ENCODE peak calls at places on chromosomes 2 and 18, in six cellular contexts. X is NCI-H524; D is GM10248; H is C1 segment of cervical spinal cord; S is activated CD4-positive, alpha-beta memory T cell treated with anti-CD3 and anti-CD28 coated beads, Interleukin-2, amount 10 ng/mL, durations not matched to agents 7 days and 5 days; R is CD8-positive, alpha-beta T cell. E is an unnamed sample.

GRCh38 chr2:85135066-85135914 is 2.1 kb downstream of the TCF7L1 start:
- DNase-seq in D (no peak), X (peak; percentile 35), S (no peak), H (peak; percentile 7), R (no peak), E (no peak)

GRCh38 chr2:46776687-46777327 is 138.8 kb downstream of the MCFD2 start:
- DNase-seq in H (no peak), R (peak; percentile 49), D (peak; percentile 68), X (peak; percentile 63), S (peak; percentile 52), E (peak; percentile 59)

GRCh38 chr2:190182071-190182524 is 119.6 kb upstream of the MSTN start:
- DNase-seq in R (no peak), H (no peak), X (no peak), D (no peak), S (no peak), E (no peak)

GRCh38 chr2:207871506-207871905 is 101.8 kb upstream of the FZD5 start:
- DNase-seq in X (no peak), D (no peak), H (no peak), R (no peak), S (no peak), E (no peak)

GRCh38 chr2:51710222-51710621 is 678.3 kb upstream of the NRXN1 start:
- DNase-seq in D (no peak), R (no peak), S (no peak), H (no peak), X (peak; percentile 59), E (no peak)

GRCh38 chr2:130807659-130808385 is 28.9 kb upstream of the ARHGEF4 start:
- DNase-seq in S (no peak), X (no peak), R (no peak), D (no peak), H (no peak), E (no peak)

GRCh38 chr2:77521931-77522470 is at the start of gene LRRTM4:
- DNase-seq in R (no peak), X (peak; percentile 74), H (peak; percentile 25), S (no peak), D (no peak), E (no peak)

GRCh38 chr18:22483407-22483806 is 65.7 kb upstream of the CTAGE1 start:
- DNase-seq in R (no peak), D (no peak), H (no peak), S (no peak), X (no peak), E (no peak)

GRCh38 chr2:145431181-145431951 is 911.4 kb upstream of the ZEB2 start:
- DNase-seq in H (no peak), R (no peak), S (no peak), D (no peak), X (peak; percentile 89), E (no peak)

GRCh38 chr18:64260810-64261209 is 111.9 kb upstream of the LINC00305 start:
- DNase-seq in H (no peak), D (no peak), X (no peak), R (no peak), S (no peak), E (no peak)

GRCh38 chr2:68319397-68320117 is at the start of gene CNRIP1:
- DNase-seq in H (peak; percentile 79), D (peak; percentile 33), R (no peak), S (no peak), X (peak; percentile 91), E (peak; percentile 57)

GRCh38 chr2:150909613-150910012 is 352.1 kb downstream of the RBM43 start:
- DNase-seq in H (no peak), D (no peak), S (no peak), X (no peak), R (no peak), E (no peak)

GRCh38 chr2:166375205-166375735 is 474 bp downstream of the SCN9A start:
- DNase-seq in R (no peak), S (no peak), D (no peak), X (peak; percentile 37), H (no peak), E (no peak)

GRCh38 chr2:238155761-238156694 is 2.7 kb upstream of the ERFE start:
- DNase-seq in D (no peak), H (no peak), R (no peak), S (no peak), X (no peak), E (no peak)

GRCh38 chr2:216211141-216211540 is 102.0 kb downstream of the XRCC5 start:
- DNase-seq in S (no peak), D (no peak), X (peak; percentile 92), H (no peak), R (no peak), E (no peak)

GRCh38 chr18:36828157-36828629 is 609 bp downstream of the TPGS2 start:
- DNase-seq in S (peak; percentile 37), H (no peak), D (no peak), X (peak; percentile 53), R (peak; percentile 18), E (peak; percentile 8)

GRCh38 chr2:145488571-145488970 is 968.7 kb upstream of the ZEB2 start:
- DNase-seq in R (no peak), X (no peak), D (no peak), H (no peak), S (no peak), E (no peak)